ENCODE peak calls at places on chromosomes 4 and X, in four cellular contexts. L is fibroblast of lung, B is PC-3, Z is H1. W is an unnamed sample.

GRCh38 chrX:39950035-39950688 is 147.6 kb downstream of the BCOR start:
- DNase-seq in Z (no peak), L (peak; percentile 30), B (peak; percentile 49), W (no peak)

GRCh38 chr4:127509155-127509554 is 123.6 kb upstream of the INTU start:
- DNase-seq in Z (no peak), L (peak; percentile 41), B (no peak), W (no peak)

GRCh38 chr4:51842167-51842553 is 793 bp upstream of the DCUN1D4 start:
- DNase-seq in L (no peak), B (no peak), Z (no peak), W (peak; percentile 87)

GRCh38 chr4:142656178-142656577 is 189.9 kb downstream of the INPP4B start:
- DNase-seq in L (peak; percentile 33), Z (no peak), B (no peak), W (no peak)

GRCh38 chrX:151100796-151101195 is 75.6 kb upstream of the GPR50 start:
- DNase-seq in L (no peak), Z (no peak), B (no peak), W (no peak)

GRCh38 chrX:40867352-40867751 is 132.0 kb upstream of the MED14 start:
- DNase-seq in Z (no peak), L (peak; percentile 80), B (peak; percentile 70), W (no peak)

GRCh38 chr4:173182403-173182802 is 13.8 kb downstream of the GALNT7 start:
- DNase-seq in B (peak; percentile 82), L (peak; percentile 95), Z (no peak), W (no peak)

GRCh38 chr4:33107813-33108212 is 2387.6 kb downstream of the PCDH7 start:
- DNase-seq in B (peak; percentile 21), Z (no peak), L (no peak), W (no peak)

GRCh38 chr4:18441676-18442075 is 420.1 kb upstream of the LCORL start:
- DNase-seq in Z (no peak), L (no peak), B (no peak), W (no peak)

GRCh38 chr4:93814722-93815121 is 13.8 kb upstream of the ATOH1 start:
- DNase-seq in Z (no peak), B (no peak), L (no peak), W (no peak)

GRCh38 chr4:38366451-38366850 is 297.5 kb upstream of the KLF3 start:
- DNase-seq in L (peak; percentile 37), Z (no peak), B (no peak), W (no peak)

GRCh38 chr4:25654971-25655963 is at the start of gene SLC34A2:
- DNase-seq in B (no peak), Z (peak; percentile 46), L (no peak), W (peak; percentile 31)

GRCh38 chr4:93827272-93827947 is 1.1 kb upstream of the ATOH1 start:
- DNase-seq in L (no peak), Z (peak; percentile 73), B (no peak), W (no peak)

GRCh38 chr4:972651-973424 is 531 bp downstream of the DGKQ start:
- DNase-seq in Z (no peak), L (no peak), B (peak; percentile 13), W (peak; percentile 98)

GRCh38 chr4:76898385-76898692 is 395 bp upstream of the SOWAHB start:
- DNase-seq in L (peak; percentile 5), Z (no peak), B (no peak), W (no peak)

GRCh38 chrX:39204349-39204748 is 403.1 kb downstream of the MID1IP1 start:
- DNase-seq in B (no peak), L (no peak), Z (no peak), W (no peak)

GRCh38 chr4:1297023-1297395 is 7.3 kb downstream of the MAEA start:
- DNase-seq in B (no peak), Z (no peak), L (no peak), W (peak; percentile 43)

GRCh38 chr4:11130195-11130975 is 298.3 kb downstream of the HS3ST1 start:
- DNase-seq in Z (no peak), B (peak; percentile 51), L (peak; percentile 98), W (no peak)

GRCh38 chrX:78378476-78379115 is 51.2 kb upstream of the CYSLTR1 start:
- DNase-seq in Z (no peak), B (peak; percentile 51), L (no peak), W (no peak)

GRCh38 chrX:69504626-69505612 is 793 bp downstream of the NALF2 start:
- DNase-seq in L (no peak), B (no peak), Z (no peak), W (peak; percentile 66)

GRCh38 chrX:37863728-37864127 is 16.4 kb upstream of the DYNLT3 start:
- DNase-seq in L (no peak), Z (no peak), B (no peak), W (no peak)

GRCh38 chr4:98113005-98113404 is 30.3 kb downstream of the STPG2 start:
- DNase-seq in B (peak; percentile 51), Z (no peak), L (peak; percentile 26), W (no peak)

GRCh38 chr4:88489100-88489761 is 32.3 kb downstream of the HERC5 start:
- DNase-seq in Z (no peak), B (no peak), L (no peak), W (no peak)

GRCh38 chrX:7987160-7987992 is 60.2 kb upstream of the PNPLA4 start:
- DNase-seq in Z (no peak), B (peak; percentile 38), L (peak; percentile 68), W (no peak)

GRCh38 chrX:39772057-39772832 is 325.5 kb downstream of the BCOR start:
- DNase-seq in Z (peak; percentile 78), B (peak; percentile 75), L (peak; percentile 77), W (peak; percentile 83)

GRCh38 chrX:10945463-10945862 is 165.7 kb upstream of the HCCS start:
- DNase-seq in Z (no peak), L (peak; percentile 49), B (no peak), W (no peak)

GRCh38 chrX:261858-262390 is 19.3 kb upstream of the PLCXD1 start:
- DNase-seq in B (no peak), Z (no peak), L (no peak), W (peak; percentile 82)

GRCh38 chr4:97116511-97116910 is 1026.8 kb downstream of the STPG2 start:
- DNase-seq in B (no peak), L (no peak), Z (no peak), W (no peak)

DNA sequence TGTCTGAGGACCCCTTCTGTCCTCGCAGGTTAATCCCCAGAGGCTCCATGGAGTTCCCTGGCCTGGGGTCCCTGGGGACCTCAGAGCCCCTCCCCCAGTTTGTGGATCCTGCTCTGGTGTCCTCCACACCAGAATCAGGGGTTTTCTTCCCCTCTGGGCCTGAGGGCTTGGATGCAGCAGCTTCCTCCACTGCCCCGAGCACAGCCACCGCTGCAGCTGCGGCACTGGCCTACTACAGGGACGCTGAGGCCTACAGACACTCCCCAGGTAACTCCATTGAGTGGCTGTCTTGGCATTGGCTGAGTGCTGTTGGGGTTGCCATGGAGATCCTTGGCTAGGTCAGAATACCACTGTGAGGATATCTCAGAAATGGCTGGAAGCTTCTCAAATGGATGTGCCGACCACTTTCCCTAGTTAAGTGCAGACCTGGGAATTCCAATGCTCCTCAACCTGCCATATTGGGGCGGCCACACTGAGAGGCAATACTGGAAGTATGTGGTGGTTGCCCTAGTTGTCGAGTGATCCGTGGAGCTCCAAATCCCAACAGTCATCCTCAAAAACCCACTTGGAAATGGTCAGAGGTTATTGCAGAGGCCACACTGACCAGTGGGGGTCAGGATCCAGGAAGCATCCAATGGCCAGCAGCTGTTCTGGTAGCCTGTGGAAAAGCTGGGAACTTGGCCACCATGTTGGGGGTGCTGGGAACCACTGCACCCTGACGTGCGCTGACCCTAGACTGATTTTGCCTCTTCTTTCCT is 4.9 kb downstream of the GATA1 start:
- DNase-seq in Z (no peak), L (no peak), B (no peak), W (no peak)
- H3K79me2 ChIP-seq in Z (no peaks in the 10 kb centered on the region), L (no peaks in the 10 kb centered on the region), B (no peaks in the 10 kb centered on the region), W (no peaks in the 10 kb centered on the region)

GRCh38 chr4:2753444-2753843 is 2.7 kb downstream of the TNIP2 start:
- DNase-seq in L (no peak), Z (no peak), B (peak; percentile 23), W (peak; percentile 58)
- H3K79me2 ChIP-seq in L (peaks cover 21% of the 10 kb centered on the region), Z (peaks cover 28% of the 10 kb centered on the region), B (peaks cover 63% of the 10 kb centered on the region), W (peaks cover 64% of the 10 kb centered on the region)

GRCh38 chr4:113675731-113676707 is 85.5 kb downstream of the CAMK2D start:
- DNase-seq in L (peak; percentile 19), Z (no peak), B (peak; percentile 25), W (no peak)

GRCh38 chr4:113673450-113673849 is 88.1 kb downstream of the CAMK2D start:
- DNase-seq in Z (peak; percentile 3), B (peak; percentile 53), L (peak; percentile 33), W (no peak)

GRCh38 chr4:113677333-113677732 is 84.2 kb downstream of the CAMK2D start:
- DNase-seq in Z (no peak), L (no peak), B (no peak), W (no peak)

GRCh38 chr4:113674251-113674650 is 87.3 kb downstream of the CAMK2D start:
- DNase-seq in Z (no peak), B (no peak), L (no peak), W (no peak)

GRCh38 chr4:113674733-113675132 is 86.8 kb downstream of the CAMK2D start:
- DNase-seq in L (no peak), B (no peak), Z (no peak), W (no peak)
- H3K79me2 ChIP-seq in L (peaks cover 39% of the 10 kb centered on the region), B (no peaks in the 10 kb centered on the region), Z (no peaks in the 10 kb centered on the region), W (peaks cover 84% of the 10 kb centered on the region)

DNA sequence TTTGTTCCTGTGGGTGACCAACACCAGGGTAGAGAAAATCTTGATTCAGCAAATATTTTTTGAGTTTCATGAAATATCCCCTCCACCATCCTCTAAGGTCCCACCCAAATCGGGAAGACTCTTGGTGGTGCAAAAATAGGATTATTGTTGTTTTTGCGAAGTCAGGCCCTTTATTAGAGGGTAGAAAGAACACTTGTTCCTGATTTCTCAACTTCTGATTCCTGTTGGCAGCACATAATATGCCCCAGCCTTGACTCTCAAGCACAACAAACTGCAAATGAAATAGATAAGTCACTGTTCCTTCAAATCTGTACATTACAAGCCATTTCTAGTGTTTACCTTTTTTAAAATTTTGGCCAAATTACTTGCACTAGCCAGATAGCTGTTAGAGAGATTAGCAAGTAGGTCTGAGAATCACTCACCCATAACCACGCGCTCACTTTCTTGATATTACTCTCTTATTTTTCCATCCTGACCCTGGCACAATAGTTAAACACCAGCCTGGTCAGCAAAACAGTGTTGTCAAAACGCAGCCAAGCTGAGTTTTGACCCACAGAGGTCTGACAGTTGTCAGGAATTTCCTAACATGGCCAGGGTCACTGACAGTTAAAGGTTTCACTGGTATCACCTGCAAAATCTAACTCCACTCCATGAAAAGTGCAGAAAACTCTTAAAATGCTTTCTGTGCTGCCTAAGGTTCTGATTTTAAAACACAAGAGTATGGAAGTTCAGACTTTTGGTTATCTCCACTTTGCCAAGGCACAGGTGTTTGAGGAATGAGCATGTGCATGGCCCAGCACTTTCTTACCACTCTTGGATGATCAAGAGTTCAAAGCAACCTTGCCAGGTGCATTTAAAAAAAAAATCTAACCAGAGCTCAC is 69.8 kb downstream of the RBM47 start:
- DNase-seq in L (no peak), Z (no peak), B (no peak), W (no peak)
- H3K79me2 ChIP-seq in L (no peaks in the 10 kb centered on the region), Z (peaks cover 68% of the 10 kb centered on the region), B (no peaks in the 10 kb centered on the region), W (no peaks in the 10 kb centered on the region)